ENCODE peak calls at places on chromosomes 6 and 20, in ten cellular contexts. Y, G, E, M, Z, H, N, I, K and A are unnamed samples. For H3K9me3 and H3K4me1, the result is how much of the 10 kb centered on the place peaks cover.

GRCh38 chr6:41028618-41029486 is 10.2 kb downstream of the UNC5CL start:
- DNase-seq in N (no peak), Z (no peak), Y (no peak), I (no peak), E (peak), G (no peak), M (no peak), H (no peak), K (no peak), A (no peak)

GRCh38 chr6:119342430-119342829 is 7.1 kb downstream of the MAN1A1 start:
- DNase-seq in G (no peak), Y (no peak), Z (no peak), I (no peak), M (no peak), H (no peak), E (no peak), K (no peak), N (no peak), A (no peak)

GRCh38 chr6:139613496-139613895 is 239.0 kb upstream of the CITED2 start:
- DNase-seq in N (no peak), Y (no peak), I (no peak), Z (no peak), G (no peak), M (no peak), E (no peak), H (no peak), K (no peak), A (no peak)

GRCh38 chr6:161429921-161430490 is 156.1 kb upstream of the AGPAT4 start:
- DNase-seq in H (no peak), E (no peak), N (peak), G (no peak), K (no peak), I (no peak), M (no peak), Z (no peak), Y (no peak), A (no peak)

GRCh38 chr20:57211949-57212889 is 54.2 kb downstream of the BMP7 start:
- DNase-seq in K (peak), E (peak), M (peak), H (no peak), Y (no peak), I (peak), G (peak), N (peak), Z (peak), A (peak)

GRCh38 chr6:68718379-68719073 is 83.4 kb downstream of the ADGRB3 start:
- DNase-seq in H (no peak), Y (no peak), G (no peak), I (peak), K (no peak), N (peak), E (no peak), M (no peak), Z (no peak), A (no peak)

GRCh38 chr6:166258854-166259276 is 49.3 kb downstream of the PRR18 start:
- DNase-seq in N (peak), M (peak), H (no peak), E (no peak), Y (peak), Z (no peak), I (no peak), K (no peak), G (no peak), A (peak)

GRCh38 chr6:169944415-169944814 is 193.0 kb downstream of the ERMARD start:
- DNase-seq in E (no peak), G (no peak), H (no peak), Z (no peak), K (no peak), N (peak), M (no peak), Y (no peak), I (no peak), A (no peak)

GRCh38 chr20:47309806-47310426 is 46.6 kb downstream of the ZMYND8 start:
- DNase-seq in M (no peak), H (no peak), Z (no peak), I (no peak), N (no peak), Y (no peak), K (no peak), E (peak), G (no peak), A (no peak)

GRCh38 chr6:79544939-79545450 is 7.8 kb upstream of the LCA5 start:
- DNase-seq in Z (peak), E (peak), I (peak), N (peak), K (peak), Y (peak), M (peak), G (peak), H (peak), A (peak)

GRCh38 chr6:11412011-11412424 is 125.5 kb upstream of the TMEM170B start:
- DNase-seq in K (no peak), Z (peak), N (no peak), H (no peak), G (no peak), E (peak), I (no peak), Y (no peak), M (no peak), A (no peak)

GRCh38 chr20:29741594-29741893 is 1515.9 kb upstream of the DEFB115 start:
- DNase-seq in N (no peak), M (no peak), I (no peak), K (no peak), G (no peak), E (no peak), H (no peak), Y (no peak), Z (no peak), A (no peak)
- H3K9me3 ChIP-seq in N (under half), M (half or more), I (under half), K (under half), G (under half), E (under half), H (under half), Y (under half), Z (under half), A (under half)

GRCh38 chr20:19625416-19625815 is 132.6 kb upstream of the RIN2 start:
- DNase-seq in I (no peak), M (no peak), E (no peak), K (no peak), Y (no peak), Z (no peak), N (no peak), H (no peak), G (no peak), A (no peak)

GRCh38 chr20:19621072-19621471 is 137.0 kb upstream of the RIN2 start:
- DNase-seq in E (no peak), M (no peak), Z (peak), Y (no peak), K (no peak), N (peak), G (no peak), I (no peak), H (no peak), A (no peak)

GRCh38 chr20:19626896-19627295 is 131.2 kb upstream of the RIN2 start:
- DNase-seq in I (no peak), M (no peak), G (no peak), E (no peak), H (no peak), K (no peak), N (peak), Y (no peak), Z (peak), A (no peak)

GRCh38 chr20:19620471-19620870 is 137.6 kb upstream of the RIN2 start:
- DNase-seq in I (no peak), M (no peak), Y (no peak), K (no peak), G (no peak), N (peak), Z (no peak), E (peak), H (no peak), A (no peak)

GRCh38 chr20:19624221-19624620 is 133.8 kb upstream of the RIN2 start:
- DNase-seq in Y (no peak), N (no peak), I (no peak), G (no peak), E (no peak), Z (no peak), K (no peak), H (no peak), M (no peak), A (no peak)
- H3K4me1 ChIP-seq in Y (under half), N (under half), I (under half), G (under half), E (under half), Z (under half), K (under half), H (under half), M (under half), A (under half)

DNA sequence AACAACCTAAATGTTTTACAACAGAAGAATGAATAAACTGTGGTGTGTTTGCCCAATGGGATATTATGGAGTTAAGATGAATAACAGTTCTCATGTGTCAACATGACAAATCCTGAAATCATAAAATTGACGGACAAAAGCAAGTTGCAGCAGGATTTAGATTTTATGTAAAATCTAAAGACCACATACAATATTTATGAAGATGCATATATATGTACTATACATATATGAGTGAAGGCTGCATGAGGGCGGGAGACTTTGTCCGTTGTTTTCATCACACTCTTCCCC is 79.7 kb downstream of the GRM4 start:
- DNase-seq in Y (no peak), H (no peak), Z (no peak), M (no peak), E (no peak), G (no peak), K (no peak), I (no peak), N (peak), A (no peak)
- TF ChIP-seq CTCF in Y (no peak), H (no peak), Z (no peak), M (no peak), E (no peak), G (no peak), K (no peak), I (no peak), N (no peak), A (no peak)

GRCh38 chr20:31236953-31237352 is 20.5 kb upstream of the DEFB115 start:
- DNase-seq in Z (no peak), K (no peak), H (no peak), Y (no peak), I (no peak), G (no peak), E (no peak), M (no peak), N (no peak), A (no peak)

GRCh38 chr20:31237763-31238162 is 19.7 kb upstream of the DEFB115 start:
- DNase-seq in N (no peak), M (no peak), Z (no peak), K (no peak), H (no peak), G (no peak), Y (no peak), E (no peak), I (no peak), A (no peak)

GRCh38 chr20:31239139-31239538 is 18.3 kb upstream of the DEFB115 start:
- DNase-seq in Y (no peak), Z (no peak), H (no peak), G (no peak), N (no peak), I (no peak), E (no peak), M (no peak), K (no peak), A (no peak)
- H3K9me3 ChIP-seq in Y (under half), Z (under half), H (under half), G (half or more), N (half or more), I (half or more), E (half or more), M (half or more), K (under half), A (under half)

GRCh38 chr6:35678814-35679213 is 9.9 kb downstream of the FKBP5 start:
- DNase-seq in M (no peak), H (no peak), Y (no peak), G (no peak), Z (no peak), N (no peak), E (no peak), K (no peak), I (no peak), A (no peak)
- H3K4me1 ChIP-seq in M (under half), H (under half), Y (under half), G (under half), Z (under half), N (under half), E (under half), K (under half), I (under half), A (under half)

GRCh38 chr6:25990172-25990873 is 27.7 kb downstream of the TRIM38 start:
- DNase-seq in G (no peak), H (no peak), Z (no peak), M (no peak), N (no peak), K (no peak), E (no peak), I (no peak), Y (no peak), A (no peak)
- TF ChIP-seq CTCF in G (no peak), H (no peak), Z (no peak), M (no peak), N (no peak), K (no peak), E (no peak), I (no peak), Y (no peak), A (no peak)